ENCODE peak calls at places on chromosomes 2 and 18, in seven cellular contexts. J is GF-D8, G is SW480, Q is SK-N-SH, A is IMR-90, D is HT-29, B is AG04450. N is an unnamed sample.

GRCh38 chr2:240511351-240512108 is 46.3 kb downstream of the ANKMY1 start:
- DNase-seq in B (no peak), Q (no peak), J (no peak), A (no peak), G (no peak), D (no peak), N (no peak)

GRCh38 chr2:176140520-176141317 is 10.6 kb upstream of the HOXD4 start:
- DNase-seq in G (peak; percentile 55), Q (peak; percentile 96), A (peak; percentile 46), D (peak; percentile 81), B (peak; percentile 4), J (peak; percentile 23), N (peak; percentile 89)

GRCh38 chr2:181682026-181682789 is 1.9 kb upstream of the NEUROD1 start:
- DNase-seq in D (no peak), G (no peak), J (no peak), B (no peak), A (no peak), Q (no peak), N (no peak)

GRCh38 chr2:85134255-85135065 is 1.3 kb downstream of the TCF7L1 start:
- DNase-seq in Q (peak; percentile 39), G (no peak), D (no peak), B (no peak), A (peak; percentile 54), J (no peak), N (no peak)

GRCh38 chr2:62469558-62469957 is 36.4 kb downstream of the TMEM17 start:
- DNase-seq in J (no peak), A (no peak), Q (no peak), D (no peak), B (no peak), G (no peak), N (no peak)

GRCh38 chr2:241762933-241763369 is 13.7 kb upstream of the GAL3ST2 start:
- DNase-seq in A (no peak), G (peak; percentile 64), D (no peak), J (peak; percentile 67), Q (peak; percentile 45), B (no peak), N (no peak)

GRCh38 chr2:178905266-178905665 is 98.0 kb upstream of the TTN start:
- DNase-seq in Q (no peak), D (no peak), B (no peak), A (no peak), J (no peak), G (no peak), N (no peak)

GRCh38 chr2:108605947-108606346 is 71.7 kb downstream of the LIMS1 start:
- DNase-seq in J (no peak), D (no peak), B (no peak), G (no peak), Q (no peak), A (no peak), N (no peak)

GRCh38 chr2:176261136-176261535 is 8.1 kb upstream of the MTX2 start:
- DNase-seq in D (no peak), G (no peak), Q (no peak), B (no peak), A (no peak), J (no peak), N (no peak)

GRCh38 chr18:57660961-57661360 is 39.3 kb upstream of the NARS1 start:
- DNase-seq in Q (no peak), G (no peak), A (peak; percentile 91), D (no peak), J (no peak), B (peak; percentile 54), N (no peak)

GRCh38 chr2:222907790-222908431 is 47.1 kb downstream of the ACSL3 start:
- DNase-seq in Q (no peak), D (no peak), J (no peak), G (no peak), A (peak; percentile 83), B (peak; percentile 41), N (no peak)

GRCh38 chr2:127506502-127506901 is 19.8 kb downstream of the IWS1 start:
- DNase-seq in Q (no peak), J (peak; percentile 17), B (no peak), G (no peak), D (no peak), A (no peak), N (no peak)

GRCh38 chr2:38107738-38108410 is 31.9 kb upstream of the CYP1B1 start:
- DNase-seq in G (no peak), B (no peak), J (no peak), D (no peak), Q (peak; percentile 55), A (no peak), N (no peak)

GRCh38 chr2:165953306-165953654 is 296 bp downstream of the TTC21B start:
- DNase-seq in G (peak; percentile 68), A (no peak), J (no peak), B (no peak), Q (no peak), D (peak; percentile 63), N (no peak)

N was measured in Calu3.